ENCODE peak calls at places on chromosome 18, in seven cellular contexts. One of them, this sample, is unnamed.

GRCh38 chr18:10197097-10197496 is 257.3 kb upstream of the APCDD1 start:
- DNase-seq in HuH-7: no peak
- DNase-seq in kidney epithelial cell: no peak
- DNase-seq in left colon: peak
- DNase-seq in ovary: peak
- DNase-seq in HTR-8/SVneo: no peak
- DNase-seq in NCI-H345: no peak
- DNase-seq in this sample: peak

GRCh38 chr18:680392-680791 is 22.9 kb downstream of the TYMS start:
- DNase-seq in HuH-7: no peak
- DNase-seq in kidney epithelial cell: no peak
- DNase-seq in left colon: no peak
- DNase-seq in ovary: no peak
- DNase-seq in HTR-8/SVneo: no peak
- DNase-seq in NCI-H345: no peak
- DNase-seq in this sample: no peak

GRCh38 chr18:70693196-70693595 is 404.4 kb downstream of the SOCS6 start:
- DNase-seq in HuH-7: no peak
- DNase-seq in kidney epithelial cell: no peak
- DNase-seq in left colon: no peak
- DNase-seq in ovary: no peak
- DNase-seq in HTR-8/SVneo: no peak
- DNase-seq in NCI-H345: peak
- DNase-seq in this sample: no peak

GRCh38 chr18:35051978-35052377 is 10.8 kb downstream of the MAPRE2 start:
- DNase-seq in HuH-7: no peak
- DNase-seq in kidney epithelial cell: no peak
- DNase-seq in left colon: no peak
- DNase-seq in ovary: no peak
- DNase-seq in HTR-8/SVneo: no peak
- DNase-seq in NCI-H345: no peak
- DNase-seq in this sample: no peak

GRCh38 chr18:22112215-22112614 is 57.2 kb upstream of the GATA6 start:
- DNase-seq in HuH-7: no peak
- DNase-seq in kidney epithelial cell: no peak
- DNase-seq in left colon: no peak
- DNase-seq in ovary: no peak
- DNase-seq in HTR-8/SVneo: no peak
- DNase-seq in NCI-H345: no peak
- DNase-seq in this sample: no peak

GRCh38 chr18:80159713-80160636 is 50.9 kb downstream of the ADNP2 start:
- DNase-seq in HuH-7: no peak
- DNase-seq in kidney epithelial cell: no peak
- DNase-seq in left colon: peak
- DNase-seq in ovary: peak
- DNase-seq in HTR-8/SVneo: no peak
- DNase-seq in NCI-H345: no peak
- DNase-seq in this sample: no peak

GRCh38 chr18:55833543-55833942 is 245.6 kb upstream of the TCF4 start:
- DNase-seq in HuH-7: no peak
- DNase-seq in kidney epithelial cell: peak
- DNase-seq in left colon: no peak
- DNase-seq in ovary: no peak
- DNase-seq in HTR-8/SVneo: peak
- DNase-seq in NCI-H345: no peak
- DNase-seq in this sample: peak

GRCh38 chr18:23460285-23461273 is 7.5 kb downstream of the RIOK3 start:
- DNase-seq in HuH-7: peak
- DNase-seq in kidney epithelial cell: no peak
- DNase-seq in left colon: no peak
- DNase-seq in ovary: no peak
- DNase-seq in HTR-8/SVneo: no peak
- DNase-seq in NCI-H345: no peak
- DNase-seq in this sample: peak

GRCh38 chr18:34493099-34493544 is 217.0 kb upstream of the DTNA start:
- DNase-seq in HuH-7: peak
- DNase-seq in kidney epithelial cell: peak
- DNase-seq in left colon: peak
- DNase-seq in ovary: peak
- DNase-seq in HTR-8/SVneo: no peak
- DNase-seq in NCI-H345: peak
- DNase-seq in this sample: peak

GRCh38 chr18:47100214-47100831 is 50.0 kb downstream of the HDHD2 start:
- DNase-seq in HuH-7: peak
- DNase-seq in kidney epithelial cell: peak
- DNase-seq in left colon: peak
- DNase-seq in ovary: peak
- DNase-seq in HTR-8/SVneo: peak
- DNase-seq in NCI-H345: peak
- DNase-seq in this sample: peak

GRCh38 chr18:12254137-12254819 is at the start of gene CIDEA:
- DNase-seq in HuH-7: no peak
- DNase-seq in kidney epithelial cell: no peak
- DNase-seq in left colon: no peak
- DNase-seq in ovary: no peak
- DNase-seq in HTR-8/SVneo: no peak
- DNase-seq in NCI-H345: peak
- DNase-seq in this sample: peak

GRCh38 chr18:48832961-48833700 is 117.6 kb downstream of the SMAD7 start:
- DNase-seq in HuH-7: peak
- DNase-seq in kidney epithelial cell: peak
- DNase-seq in left colon: peak
- DNase-seq in ovary: peak
- DNase-seq in HTR-8/SVneo: peak
- DNase-seq in NCI-H345: no peak
- DNase-seq in this sample: peak

GRCh38 chr18:24991220-24991575 is 360.8 kb downstream of the ZNF521 start:
- DNase-seq in HuH-7: no peak
- DNase-seq in kidney epithelial cell: no peak
- DNase-seq in left colon: no peak
- DNase-seq in ovary: no peak
- DNase-seq in HTR-8/SVneo: no peak
- DNase-seq in NCI-H345: no peak
- DNase-seq in this sample: no peak

GRCh38 chr18:55861266-55861665 is 273.3 kb upstream of the TCF4 start:
- DNase-seq in HuH-7: no peak
- DNase-seq in kidney epithelial cell: no peak
- DNase-seq in left colon: no peak
- DNase-seq in ovary: no peak
- DNase-seq in HTR-8/SVneo: no peak
- DNase-seq in NCI-H345: no peak
- DNase-seq in this sample: peak

GRCh38 chr18:31203794-31204148 is 41.1 kb upstream of the DSC1 start:
- DNase-seq in HuH-7: no peak
- DNase-seq in kidney epithelial cell: no peak
- DNase-seq in left colon: no peak
- DNase-seq in ovary: no peak
- DNase-seq in HTR-8/SVneo: no peak
- DNase-seq in NCI-H345: no peak
- DNase-seq in this sample: no peak

GRCh38 chr18:77127769-77128671 is 4.6 kb downstream of the MBP start:
- DNase-seq in HuH-7: no peak
- DNase-seq in kidney epithelial cell: peak
- DNase-seq in left colon: peak
- DNase-seq in ovary: no peak
- DNase-seq in HTR-8/SVneo: no peak
- DNase-seq in NCI-H345: peak
- DNase-seq in this sample: peak

GRCh38 chr18:58934356-58934755 is 69.7 kb downstream of the ZNF532 start:
- DNase-seq in HuH-7: no peak
- DNase-seq in kidney epithelial cell: no peak
- DNase-seq in left colon: no peak
- DNase-seq in ovary: no peak
- DNase-seq in HTR-8/SVneo: no peak
- DNase-seq in NCI-H345: no peak
- DNase-seq in this sample: no peak

GRCh38 chr18:37375181-37375580 is 190.4 kb downstream of the CELF4 start:
- DNase-seq in HuH-7: no peak
- DNase-seq in kidney epithelial cell: no peak
- DNase-seq in left colon: no peak
- DNase-seq in ovary: no peak
- DNase-seq in HTR-8/SVneo: no peak
- DNase-seq in NCI-H345: no peak
- DNase-seq in this sample: no peak

GRCh38 chr18:72868666-72869661 is 1.2 kb upstream of the NETO1 start:
- DNase-seq in HuH-7: no peak
- DNase-seq in kidney epithelial cell: no peak
- DNase-seq in left colon: no peak
- DNase-seq in ovary: no peak
- DNase-seq in HTR-8/SVneo: no peak
- DNase-seq in NCI-H345: peak
- DNase-seq in this sample: no peak

GRCh38 chr18:75544496-75544895 is 117.0 kb upstream of the SMIM21 start:
- DNase-seq in HuH-7: no peak
- DNase-seq in kidney epithelial cell: no peak
- DNase-seq in left colon: no peak
- DNase-seq in ovary: no peak
- DNase-seq in HTR-8/SVneo: no peak
- DNase-seq in NCI-H345: no peak
- DNase-seq in this sample: no peak

GRCh38 chr18:49052891-49053644 is 102.3 kb upstream of the SMAD7 start:
- DNase-seq in HuH-7: no peak
- DNase-seq in kidney epithelial cell: peak
- DNase-seq in left colon: no peak
- DNase-seq in ovary: no peak
- DNase-seq in HTR-8/SVneo: peak
- DNase-seq in NCI-H345: no peak
- DNase-seq in this sample: no peak

GRCh38 chr18:10519999-10520935 is 5.6 kb upstream of the NAPG start:
- DNase-seq in HuH-7: peak
- DNase-seq in kidney epithelial cell: peak
- DNase-seq in left colon: peak
- DNase-seq in ovary: peak
- DNase-seq in HTR-8/SVneo: peak
- DNase-seq in NCI-H345: peak
- DNase-seq in this sample: peak